ENCODE peak calls at places on chromosomes 4 and X, in five cellular contexts. W is stimulated activated CD4-positive, alpha-beta T cell treated with anti-CD3 and anti-CD28 coated beads, TNF-alpha, amount 100 ng/mL, for 48 hours; M is astrocyte of the hippocampus; T is CD8-positive, alpha-beta memory T cell; B is NCI-H2029 treated with DMSO at 0.1 percent for 48 hours. S is an unnamed sample.

GRCh38 chr4:149499726-149500125 is 315.9 kb downstream of the IQCM start:
- DNase-seq in W (no peak), M (no peak), T (no peak), B (no peak), S (no peak)

GRCh38 chr4:182338059-182338458 is 94.9 kb downstream of the TENM3 start:
- DNase-seq in W (no peak), M (peak; percentile 19), T (no peak), B (no peak), S (peak; percentile 38)

GRCh38 chrX:107227780-107228485 is 21.5 kb downstream of the DNAAF6 start:
- DNase-seq in W (no peak), M (no peak), T (no peak), B (no peak), S (no peak)

GRCh38 chr4:4216261-4216660 is 10.5 kb downstream of the OTOP1 start:
- DNase-seq in W (no peak), M (no peak), T (no peak), B (no peak), S (no peak)

GRCh38 chrX:23699636-23700194 is 32.4 kb downstream of the PRDX4 start:
- DNase-seq in W (no peak), M (peak; percentile 5), T (no peak), B (no peak), S (peak; percentile 43)

GRCh38 chr4:24912252-24913098 is at the start of gene CCDC149:
- DNase-seq in W (no peak), M (peak; percentile 90), T (no peak), B (peak; percentile 80), S (peak; percentile 61)

GRCh38 chr4:134879019-134879418 is 677.4 kb upstream of the PABPC4L start:
- DNase-seq in W (no peak), M (no peak), T (no peak), B (no peak), S (no peak)

GRCh38 chrX:29143756-29144155 is 556.5 kb downstream of the IL1RAPL1 start:
- DNase-seq in W (no peak), M (no peak), T (no peak), B (no peak), S (no peak)

GRCh38 chr4:158055668-158056067 is 117.2 kb downstream of the GASK1B start:
- DNase-seq in W (no peak), M (no peak), T (no peak), B (no peak), S (no peak)

GRCh38 chrX:2498781-2499302 is 1.9 kb downstream of the DHRSX start:
- DNase-seq in W (no peak), M (peak; percentile 57), T (no peak), B (no peak), S (no peak)

GRCh38 chr4:46946914-46947313 is 37.9 kb upstream of the COX7B2 start:
- DNase-seq in W (no peak), M (peak; percentile 3), T (no peak), B (no peak), S (no peak)

GRCh38 chr4:25552580-25553271 is 102.9 kb upstream of the SLC34A2 start:
- DNase-seq in W (no peak), M (peak; percentile 58), T (no peak), B (peak; percentile 43), S (no peak)

GRCh38 chr4:56909083-56909981 is 1.6 kb downstream of the REST start:
- DNase-seq in W (peak; percentile 12), M (peak; percentile 78), T (peak; percentile 68), B (no peak), S (no peak)

GRCh38 chr4:187995322-187996207 is at the start of gene ZFP42:
- DNase-seq in W (no peak), M (peak; percentile 6), T (no peak), B (no peak), S (no peak)

GRCh38 chr4:180809439-180809838 is 1433.8 kb upstream of the TENM3 start:
- DNase-seq in W (no peak), M (no peak), T (no peak), B (no peak), S (no peak)

GRCh38 chr4:142369141-142369540 is 477.0 kb downstream of the INPP4B start:
- DNase-seq in W (no peak), M (no peak), T (no peak), B (no peak), S (no peak)

GRCh38 chr4:31580843-31581242 is 860.7 kb downstream of the PCDH7 start:
- DNase-seq in W (no peak), M (no peak), T (no peak), B (no peak), S (no peak)

GRCh38 chr4:88706574-88706973 is 8.9 kb upstream of the NAP1L5 start:
- DNase-seq in W (no peak), M (peak; percentile 79), T (no peak), B (no peak), S (peak; percentile 47)

GRCh38 chr4:127623755-127624087 is 9.0 kb upstream of the INTU start:
- DNase-seq in W (no peak), M (peak; percentile 81), T (no peak), B (no peak), S (no peak)

GRCh38 chrX:113275769-113276168 is 435.1 kb upstream of the AMOT start:
- DNase-seq in W (no peak), M (no peak), T (no peak), B (no peak), S (no peak)

GRCh38 chr4:24843121-24843520 is 47.7 kb downstream of the SOD3 start:
- DNase-seq in W (no peak), M (no peak), T (no peak), B (no peak), S (no peak)

GRCh38 chr4:31461425-31461824 is 741.3 kb downstream of the PCDH7 start:
- DNase-seq in W (no peak), M (no peak), T (no peak), B (no peak), S (no peak)